ENCODE peak calls at places on chromosomes 13 and 19, in four cellular contexts. I, B, W and Q are unnamed samples.

GRCh38 chr19:13053761-13054604 is 48.7 kb downstream of the LYL1 start:
- DNase-seq in I (peak), B (no peak), W (peak), Q (peak)

GRCh38 chr13:50125306-50125555 is 110.0 kb downstream of the KCNRG start:
- DNase-seq in I (no peak), B (no peak), W (no peak), Q (no peak)

GRCh38 chr13:27659466-27659865 is 37.8 kb downstream of the POLR1D start:
- DNase-seq in I (no peak), B (no peak), W (no peak), Q (no peak)

GRCh38 chr19:47133021-47133471 is 2.4 kb downstream of the SAE1 start:
- DNase-seq in I (no peak), B (no peak), W (no peak), Q (no peak)

GRCh38 chr19:48480476-48481190 is 11.5 kb downstream of the CYTH2 start:
- DNase-seq in I (peak), B (no peak), W (peak), Q (peak)

GRCh38 chr19:49787746-49788145 is 20.9 kb downstream of the AP2A1 start:
- DNase-seq in I (no peak), B (no peak), W (no peak), Q (no peak)

GRCh38 chr19:18594096-18594823 is 5.7 kb downstream of the REX1BD start:
- DNase-seq in I (peak), B (peak), W (peak), Q (peak)

GRCh38 chr13:48411281-48412099 is 1.4 kb downstream of the LPAR6 start:
- DNase-seq in I (no peak), B (no peak), W (no peak), Q (no peak)

GRCh38 chr19:18135712-18136584 is 17.0 kb upstream of the PIK3R2 start:
- DNase-seq in I (peak), B (no peak), W (no peak), Q (peak)

GRCh38 chr13:106561551-106562170 is 6.3 kb downstream of the ARGLU1 start:
- DNase-seq in I (no peak), B (peak), W (no peak), Q (no peak)

GRCh38 chr19:33032218-33032781 is 32.4 kb downstream of the RHPN2 start:
- DNase-seq in I (peak), B (no peak), W (no peak), Q (peak)

GRCh38 chr13:86933676-86934075 is 737.5 kb upstream of the SLITRK5 start:
- DNase-seq in I (no peak), B (no peak), W (no peak), Q (no peak)